ENCODE peak calls at places on chromosomes 1 and 21, in six cellular contexts. S is activated CD8-positive, alpha-beta memory T cell treated with anti-CD3 and anti-CD28 coated beads, Interleukin-2, amount 10 ng/mL, durations not matched to agents 7 days and 5 days; V is astrocyte of the hippocampus; P is RWPE1; D is NCI-H1694; G is fibroblast of pulmonary artery. J is an unnamed sample.

GRCh38 chr1:160071289-160071688 is 1.3 kb upstream of the KCNJ10 start:
- DNase-seq in P (no peak), S (no peak), G (no peak), V (no peak), D (no peak), J (no peak)

GRCh38 chr21:27201197-27201596 is 234.3 kb upstream of the ADAMTS5 start:
- DNase-seq in P (no peak), S (no peak), V (no peak), G (peak), D (no peak), J (no peak)

GRCh38 chr1:222370911-222371717 is 176.8 kb downstream of the HHIPL2 start:
- DNase-seq in S (no peak), D (no peak), G (peak), P (peak), V (peak), J (no peak)

GRCh38 chr1:23581219-23581618 is 21.9 kb upstream of the ID3 start:
- DNase-seq in S (no peak), V (no peak), D (no peak), G (peak), P (no peak), J (no peak)

GRCh38 chr21:45260191-45260795 is 27.4 kb downstream of the POFUT2 start:
- DNase-seq in G (no peak), V (no peak), P (no peak), S (peak), D (no peak), J (no peak)

GRCh38 chr1:1594602-1594981 is 5.3 kb downstream of the FNDC10 start:
- DNase-seq in S (no peak), V (no peak), P (no peak), G (no peak), D (no peak), J (no peak)

GRCh38 chr1:4654764-4655673 is 610 bp downstream of the AJAP1 start:
- DNase-seq in P (no peak), G (no peak), S (no peak), V (peak), D (no peak), J (no peak)

GRCh38 chr1:23810818-23811420 is 10.4 kb upstream of the GALE start:
- DNase-seq in V (peak), D (peak), S (peak), G (peak), P (no peak), J (peak)

GRCh38 chr1:70509996-70510876 is 99.2 kb downstream of the CTH start:
- DNase-seq in V (peak), G (peak), S (no peak), P (peak), D (peak), J (peak)

GRCh38 chr21:43209575-43210453 is 41.0 kb downstream of the CRYAA start:
- DNase-seq in G (peak), S (no peak), V (peak), P (peak), D (no peak), J (no peak)

GRCh38 chr1:2345297-2346075 is 45.9 kb downstream of the MORN1 start:
- DNase-seq in S (no peak), P (no peak), V (no peak), D (no peak), G (peak), J (peak)

GRCh38 chr1:46532498-46533178 is 18.8 kb downstream of the KNCN start:
- DNase-seq in D (peak), P (no peak), V (peak), S (peak), G (peak), J (peak)

GRCh38 chr1:96520542-96520941 is 201.0 kb upstream of the PTBP2 start:
- DNase-seq in S (no peak), D (no peak), G (peak), V (peak), P (no peak), J (no peak)

GRCh38 chr1:167943541-167943940 is 6.7 kb upstream of the MPC2 start:
- DNase-seq in P (peak), G (no peak), V (no peak), S (no peak), D (no peak), J (no peak)

GRCh38 chr1:32972814-32973428 is 8.3 kb upstream of the RNF19B start:
- DNase-seq in V (peak), P (no peak), G (peak), D (peak), S (no peak), J (no peak)

GRCh38 chr1:202600432-202601041 is 109.7 kb downstream of the SYT2 start:
- DNase-seq in G (no peak), P (no peak), S (no peak), V (no peak), D (no peak), J (no peak)

GRCh38 chr1:36154765-36155559 is 998 bp upstream of the MAP7D1 start:
- DNase-seq in S (no peak), G (no peak), D (no peak), P (no peak), V (peak), J (no peak)

GRCh38 chr1:82994866-82995370 is 1004.0 kb downstream of the TTLL7 start:
- DNase-seq in P (no peak), G (peak), S (no peak), D (no peak), V (no peak), J (no peak)

GRCh38 chr1:99531578-99532570 is 114.0 kb upstream of the PALMD start:
- DNase-seq in P (no peak), S (no peak), V (peak), G (no peak), D (no peak), J (no peak)

GRCh38 chr1:185229981-185230380 is 73.0 kb downstream of the SWT1 start:
- DNase-seq in P (no peak), G (no peak), S (no peak), V (no peak), D (no peak), J (no peak)

GRCh38 chr1:78492376-78492950 is 1.7 kb downstream of the PTGFR start:
- DNase-seq in S (no peak), V (no peak), G (no peak), P (no peak), D (no peak), J (no peak)

GRCh38 chr1:46399307-46399706 is 5.2 kb downstream of the FAAH start:
- DNase-seq in S (no peak), V (no peak), P (no peak), G (no peak), D (no peak), J (no peak)

GRCh38 chr1:213443415-213443814 is 392.4 kb downstream of the RPS6KC1 start:
- DNase-seq in D (no peak), P (peak), V (no peak), S (no peak), G (no peak), J (no peak)

GRCh38 chr1:25487628-25488027 is 55.8 kb upstream of the LDLRAP1 start:
- DNase-seq in D (no peak), P (no peak), V (no peak), S (no peak), G (no peak), J (peak)

GRCh38 chr1:85576642-85577420 is 3.7 kb upstream of the CCN1 start:
- DNase-seq in P (peak), S (peak), V (peak), G (peak), D (peak), J (peak)

GRCh38 chr1:9685833-9686232 is 34.3 kb downstream of the PIK3CD start:
- DNase-seq in V (no peak), P (no peak), D (no peak), G (no peak), S (no peak), J (no peak)

GRCh38 chr1:197989058-197989457 is 71.9 kb downstream of the LHX9 start:
- DNase-seq in D (no peak), S (no peak), P (no peak), V (no peak), G (no peak), J (no peak)

GRCh38 chr1:183370399-183371058 is 47.7 kb downstream of the NMNAT2 start:
- DNase-seq in P (no peak), G (no peak), D (no peak), V (no peak), S (no peak), J (no peak)

GRCh38 chr1:156964431-156964830 is 44.0 kb downstream of the LRRC71 start:
- DNase-seq in D (no peak), V (no peak), S (no peak), G (no peak), P (no peak), J (no peak)

GRCh38 chr1:87598429-87598828 is 269.7 kb downstream of the LMO4 start:
- DNase-seq in S (no peak), V (no peak), G (no peak), D (no peak), P (no peak), J (no peak)

GRCh38 chr1:43388613-43389012 is 987 bp downstream of the MED8 start:
- DNase-seq in P (no peak), G (no peak), D (no peak), S (no peak), V (no peak), J (peak)

GRCh38 chr1:219837274-219837993 is 90.9 kb downstream of the SLC30A10 start:
- DNase-seq in D (peak), V (peak), P (peak), G (peak), S (no peak), J (peak)

J was measured in K562.